ENCODE peak calls at places on chromosomes 3 and 15, in eight cellular contexts. K is mesenchymal stem cell; G is GM23248; C is psoas muscle; A is CD8-positive, alpha-beta T cell; B is heart left ventricle; W is Peyer's patch; D is left ventricle myocardium inferior. I is an unnamed sample.
A peak's percentile ranks its signal among the peaks of the same experiment; 100 is the strongest.

GRCh38 chr15:80152896-80153876 is at the start of gene FAH:
- DNase-seq in K (peak; percentile 85), W (no peak), B (no peak), G (peak; percentile 84), D (no peak), C (peak; percentile 51), A (no peak), I (peak; percentile 54)

GRCh38 chr3:37218206-37218605 is 43.8 kb upstream of the LRRFIP2 start:
- DNase-seq in W (no peak), G (no peak), C (peak; percentile 69), K (no peak), D (peak; percentile 44), B (peak; percentile 55), A (no peak), I (no peak)

GRCh38 chr3:195069501-195070251 is 201.3 kb downstream of the XXYLT1 start:
- DNase-seq in B (peak; percentile 16), W (peak; percentile 32), K (no peak), G (no peak), D (no peak), C (no peak), A (no peak), I (no peak)

GRCh38 chr3:557972-558371 is 361.4 kb downstream of the CHL1 start:
- DNase-seq in K (no peak), W (no peak), G (no peak), D (no peak), C (no peak), A (no peak), B (no peak), I (no peak)

GRCh38 chr3:101333883-101334282 is 13.5 kb upstream of the IMPG2 start:
- DNase-seq in B (no peak), W (no peak), D (no peak), K (no peak), G (no peak), C (no peak), A (no peak), I (no peak)

GRCh38 chr3:157351981-157352380 is 84.7 kb upstream of the PTX3 start:
- DNase-seq in C (no peak), D (no peak), G (no peak), B (no peak), K (no peak), A (no peak), W (no peak), I (no peak)

GRCh38 chr15:63608989-63609388 is 11.8 kb downstream of the FBXL22 start:
- DNase-seq in K (no peak), A (no peak), C (no peak), D (no peak), B (no peak), W (no peak), G (no peak), I (no peak)

GRCh38 chr15:83475551-83475950 is 28.4 kb downstream of the SH3GL3 start:
- DNase-seq in C (no peak), B (no peak), G (peak; percentile 40), A (no peak), W (no peak), K (peak; percentile 4), D (no peak), I (no peak)

GRCh38 chr15:77915261-77915960 is 162.1 kb downstream of the TBC1D2B start:
- DNase-seq in G (no peak), K (no peak), D (no peak), W (peak; percentile 21), A (no peak), C (no peak), B (no peak), I (no peak)

GRCh38 chr3:195133462-195133861 is 137.5 kb downstream of the XXYLT1 start:
- DNase-seq in C (no peak), A (no peak), W (no peak), D (no peak), B (no peak), K (no peak), G (peak; percentile 91), I (no peak)

GRCh38 chr3:8712871-8713360 is 20.7 kb upstream of the CAV3 start:
- DNase-seq in K (no peak), G (no peak), C (no peak), A (no peak), D (no peak), W (no peak), B (no peak), I (no peak)

GRCh38 chr3:124250053-124250452 is 258.1 kb upstream of the ROPN1 start:
- DNase-seq in D (no peak), K (no peak), G (no peak), C (no peak), B (no peak), A (no peak), W (no peak), I (no peak)

GRCh38 chr3:194255252-194256039 is 95.7 kb downstream of the CPN2 start:
- DNase-seq in B (peak; percentile 88), D (peak; percentile 82), A (peak; percentile 23), G (no peak), C (peak; percentile 82), K (peak; percentile 92), W (no peak), I (peak; percentile 46)

GRCh38 chr3:134126153-134126552 is 96.4 kb upstream of the SLCO2A1 start:
- DNase-seq in B (no peak), K (no peak), A (no peak), G (peak; percentile 25), D (no peak), C (no peak), W (no peak), I (no peak)

GRCh38 chr3:23663246-23663645 is 142.5 kb upstream of the UBE2E1 start:
- DNase-seq in G (no peak), D (no peak), A (no peak), C (no peak), W (no peak), B (peak; percentile 30), K (no peak), I (no peak)

GRCh38 chr3:23664459-23664858 is 141.3 kb upstream of the UBE2E1 start:
- DNase-seq in D (no peak), C (no peak), K (no peak), A (no peak), B (no peak), G (peak; percentile 76), W (no peak), I (no peak)

GRCh38 chr3:23663661-23664186 is 142.0 kb upstream of the UBE2E1 start:
- DNase-seq in C (no peak), K (no peak), B (no peak), A (no peak), G (peak; percentile 38), D (no peak), W (no peak), I (no peak)

GRCh38 chr3:23659840-23660430 is 145.8 kb upstream of the UBE2E1 start:
- DNase-seq in D (no peak), C (no peak), A (no peak), K (no peak), G (no peak), B (no peak), W (no peak), I (no peak)

DNA sequence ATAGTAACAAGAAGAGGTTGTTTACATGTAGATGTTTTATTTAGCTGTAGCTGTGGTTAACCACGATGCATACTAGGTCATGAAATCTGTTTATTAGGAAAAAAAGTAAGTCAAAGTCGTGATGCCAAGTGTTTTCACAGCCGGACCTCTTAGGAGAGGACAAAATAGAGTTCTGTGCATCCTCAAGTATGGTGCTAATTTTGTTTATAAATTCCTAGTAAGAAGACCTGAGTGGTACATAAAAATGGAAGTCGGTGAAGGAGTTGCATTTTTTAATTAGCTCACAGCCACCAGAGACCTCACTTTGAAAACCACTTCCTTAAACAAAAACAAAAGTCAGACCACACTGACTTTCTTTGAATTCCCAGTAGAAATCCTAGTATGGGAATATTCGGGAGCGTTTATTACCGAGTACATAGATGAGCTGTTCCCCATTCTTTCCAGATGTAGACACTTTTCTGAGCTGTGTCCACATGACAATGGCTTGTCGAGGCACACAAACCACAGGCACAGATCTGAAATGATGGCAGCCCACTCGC is 143.6 kb upstream of the UBE2E1 start:
- DNase-seq in D (no peak), G (no peak), C (no peak), B (no peak), W (no peak), A (no peak), K (peak; percentile 93), I (no peak)
- H3K4me1 ChIP-seq in D (no peaks in the 10 kb centered on the region), G (peaks cover 15% of the 10 kb centered on the region), C (no peaks in the 10 kb centered on the region), B (peaks cover 22% of the 10 kb centered on the region), W (no peaks in the 10 kb centered on the region), A (no peaks in the 10 kb centered on the region), K (no peaks in the 10 kb centered on the region), I (no peaks in the 10 kb centered on the region)

GRCh38 chr3:106183762-106184391 is 315.1 kb upstream of the CBLB start:
- DNase-seq in G (peak; percentile 93), C (no peak), A (no peak), K (peak; percentile 50), B (no peak), D (no peak), W (no peak), I (no peak)
- H3K27me3 ChIP-seq in G (no peaks in the 10 kb centered on the region), C (no peaks in the 10 kb centered on the region), A (no peaks in the 10 kb centered on the region), K (no peaks in the 10 kb centered on the region), B (no peaks in the 10 kb centered on the region), D (no peaks in the 10 kb centered on the region), W (no peaks in the 10 kb centered on the region), I (no peaks in the 10 kb centered on the region)

GRCh38 chr3:149618151-149619123 is 39.4 kb downstream of the WWTR1 start:
- DNase-seq in A (no peak), C (no peak), B (peak; percentile 70), D (peak; percentile 29), G (no peak), K (no peak), W (no peak), I (no peak)
- H3K4me3 ChIP-seq in A (no peak overlapping the region), C (no peak overlapping the region), B (no peak overlapping the region), D (no peak overlapping the region), G (no peak overlapping the region), K (no peak overlapping the region), W (no peak overlapping the region), I (no peak overlapping the region)

GRCh38 chr15:98666441-98666840 is 18.1 kb downstream of the IGF1R start:
- DNase-seq in W (no peak), C (no peak), K (no peak), B (no peak), G (no peak), D (no peak), A (no peak), I (no peak)
- H3K4me1 ChIP-seq in W (no peaks in the 10 kb centered on the region), C (peaks cover 34% of the 10 kb centered on the region), K (peaks cover 27% of the 10 kb centered on the region), B (peaks cover 38% of the 10 kb centered on the region), G (peaks cover 32% of the 10 kb centered on the region), D (peaks cover 100% of the 10 kb centered on the region), A (peaks cover 50% of the 10 kb centered on the region), I (no peaks in the 10 kb centered on the region)

GRCh38 chr3:126976906-126977305 is 6.0 kb upstream of the PLXNA1 start:
- DNase-seq in D (no peak), B (no peak), A (no peak), K (no peak), G (no peak), C (no peak), W (no peak), I (no peak)
- H3K27me3 ChIP-seq in D (peaks cover 24% of the 10 kb centered on the region), B (no peaks in the 10 kb centered on the region), A (no peaks in the 10 kb centered on the region), K (no peaks in the 10 kb centered on the region), G (no peaks in the 10 kb centered on the region), C (no peaks in the 10 kb centered on the region), W (no peaks in the 10 kb centered on the region), I (no peaks in the 10 kb centered on the region)

GRCh38 chr15:99504071-99504822 is 61.5 kb upstream of the MEF2A start:
- DNase-seq in K (no peak), C (no peak), A (no peak), D (no peak), G (no peak), W (no peak), B (no peak), I (no peak)
- H3K4me3 ChIP-seq in K (no peak overlapping the region), C (no peak overlapping the region), A (no peak overlapping the region), D (no peak overlapping the region), G (no peak overlapping the region), W (no peak overlapping the region), B (no peak overlapping the region), I (no peak overlapping the region)

I was measured in small intestine.